ENCODE peak calls at places on chromosomes 12 and 14, in five cellular contexts. One of them, this sample, is unnamed. For H3K36me3, the result is how much of the 10 kb centered on the place peaks cover.

GRCh38 chr12:107513636-107514400 is 171.8 kb upstream of the PWP1 start:
- DNase-seq in IMR-90: no peak
- DNase-seq in mesendoderm: no peak
- DNase-seq in pancreas: no peak
- DNase-seq in effector memory CD4-positive, alpha-beta T cell: no peak
- DNase-seq in this sample: no peak

GRCh38 chr14:50812856-50813543 is 18.0 kb downstream of the NIN start:
- DNase-seq in IMR-90: no peak
- DNase-seq in mesendoderm: no peak
- DNase-seq in pancreas: no peak
- DNase-seq in effector memory CD4-positive, alpha-beta T cell: no peak
- DNase-seq in this sample: no peak

GRCh38 chr12:10559241-10559640 is 53.6 kb downstream of the EIF2S3B start:
- DNase-seq in IMR-90: no peak
- DNase-seq in mesendoderm: no peak
- DNase-seq in pancreas: no peak
- DNase-seq in effector memory CD4-positive, alpha-beta T cell: no peak
- DNase-seq in this sample: no peak

GRCh38 chr12:70876952-70877351 is 43.6 kb downstream of the PTPRR start:
- DNase-seq in IMR-90: peak
- DNase-seq in mesendoderm: peak
- DNase-seq in pancreas: no peak
- DNase-seq in effector memory CD4-positive, alpha-beta T cell: no peak
- DNase-seq in this sample: no peak

GRCh38 chr12:119179335-119180021 is 747 bp downstream of the HSPB8 start:
- DNase-seq in IMR-90: peak
- DNase-seq in mesendoderm: peak
- DNase-seq in pancreas: peak
- DNase-seq in effector memory CD4-positive, alpha-beta T cell: no peak
- DNase-seq in this sample: no peak

GRCh38 chr12:109879332-109880048 is 851 bp downstream of the GLTP start:
- DNase-seq in IMR-90: no peak
- DNase-seq in mesendoderm: peak
- DNase-seq in pancreas: no peak
- DNase-seq in effector memory CD4-positive, alpha-beta T cell: no peak
- DNase-seq in this sample: no peak

GRCh38 chr14:102046337-102047278 is 40.2 kb downstream of the HSP90AA1 start:
- DNase-seq in IMR-90: peak
- DNase-seq in mesendoderm: peak
- DNase-seq in pancreas: peak
- DNase-seq in effector memory CD4-positive, alpha-beta T cell: no peak
- DNase-seq in this sample: peak

GRCh38 chr14:93975791-93976476 is 436 bp downstream of the ASB2 start:
- DNase-seq in IMR-90: no peak
- DNase-seq in mesendoderm: peak
- DNase-seq in pancreas: no peak
- DNase-seq in effector memory CD4-positive, alpha-beta T cell: no peak
- DNase-seq in this sample: no peak

GRCh38 chr12:60225216-60226000 is 629.6 kb downstream of the SLC16A7 start:
- DNase-seq in IMR-90: no peak
- DNase-seq in mesendoderm: no peak
- DNase-seq in pancreas: no peak
- DNase-seq in effector memory CD4-positive, alpha-beta T cell: no peak
- DNase-seq in this sample: no peak

GRCh38 chr12:115571027-115571426 is 706.5 kb downstream of the MED13L start:
- DNase-seq in IMR-90: no peak
- DNase-seq in mesendoderm: no peak
- DNase-seq in pancreas: no peak
- DNase-seq in effector memory CD4-positive, alpha-beta T cell: no peak
- DNase-seq in this sample: no peak

GRCh38 chr12:56213878-56214277 is 7.8 kb downstream of the RNF41 start:
- DNase-seq in IMR-90: no peak
- DNase-seq in mesendoderm: peak
- DNase-seq in pancreas: no peak
- DNase-seq in effector memory CD4-positive, alpha-beta T cell: no peak
- DNase-seq in this sample: no peak

GRCh38 chr14:92408186-92408585 is 85.2 kb downstream of the SLC24A4 start:
- DNase-seq in IMR-90: peak
- DNase-seq in mesendoderm: peak
- DNase-seq in pancreas: no peak
- DNase-seq in effector memory CD4-positive, alpha-beta T cell: no peak
- DNase-seq in this sample: no peak

GRCh38 chr14:89720741-89721315 is 233.7 kb downstream of the EFCAB11 start:
- DNase-seq in IMR-90: no peak
- DNase-seq in mesendoderm: no peak
- DNase-seq in pancreas: peak
- DNase-seq in effector memory CD4-positive, alpha-beta T cell: peak
- DNase-seq in this sample: peak

GRCh38 chr12:121611306-121611705 is 15.0 kb upstream of the ORAI1 start:
- DNase-seq in IMR-90: no peak
- DNase-seq in mesendoderm: peak
- DNase-seq in pancreas: no peak
- DNase-seq in effector memory CD4-positive, alpha-beta T cell: no peak
- DNase-seq in this sample: no peak

GRCh38 chr12:82688035-82688501 is 1.4 kb downstream of the TMTC2 start:
- DNase-seq in IMR-90: no peak
- DNase-seq in mesendoderm: no peak
- DNase-seq in pancreas: no peak
- DNase-seq in effector memory CD4-positive, alpha-beta T cell: no peak
- DNase-seq in this sample: no peak

GRCh38 chr12:6946033-6946919 is 2.5 kb downstream of the C12orf57 start:
- DNase-seq in IMR-90: no peak
- DNase-seq in mesendoderm: peak
- DNase-seq in pancreas: peak
- DNase-seq in effector memory CD4-positive, alpha-beta T cell: peak
- DNase-seq in this sample: no peak

GRCh38 chr12:78680596-78680995 is 184.0 kb upstream of the SYT1 start:
- DNase-seq in IMR-90: no peak
- DNase-seq in mesendoderm: peak
- DNase-seq in pancreas: no peak
- DNase-seq in effector memory CD4-positive, alpha-beta T cell: no peak
- DNase-seq in this sample: no peak

GRCh38 chr12:5746496-5746895 is 198.6 kb downstream of the ANO2 start:
- DNase-seq in IMR-90: no peak
- DNase-seq in mesendoderm: no peak
- DNase-seq in pancreas: no peak
- DNase-seq in effector memory CD4-positive, alpha-beta T cell: no peak
- DNase-seq in this sample: no peak

GRCh38 chr12:115798309-115798917 is 479.1 kb downstream of the MED13L start:
- DNase-seq in IMR-90: no peak
- DNase-seq in mesendoderm: no peak
- DNase-seq in pancreas: no peak
- DNase-seq in effector memory CD4-positive, alpha-beta T cell: no peak
- DNase-seq in this sample: no peak

GRCh38 chr14:71287567-71287966 is 380.3 kb downstream of the PCNX1 start:
- DNase-seq in IMR-90: no peak
- DNase-seq in mesendoderm: no peak
- DNase-seq in pancreas: no peak
- DNase-seq in effector memory CD4-positive, alpha-beta T cell: no peak
- DNase-seq in this sample: no peak

GRCh38 chr14:56004807-56005579 is 113.2 kb upstream of the PELI2 start:
- DNase-seq in IMR-90: peak
- DNase-seq in mesendoderm: peak
- DNase-seq in pancreas: no peak
- DNase-seq in effector memory CD4-positive, alpha-beta T cell: no peak
- DNase-seq in this sample: peak

GRCh38 chr12:27711312-27711682 is 665 bp downstream of the MRPS35 start:
- DNase-seq in IMR-90: no peak
- DNase-seq in mesendoderm: peak
- DNase-seq in pancreas: no peak
- DNase-seq in effector memory CD4-positive, alpha-beta T cell: no peak
- DNase-seq in this sample: no peak

GRCh38 chr12:127607146-127607725 is 659.7 kb upstream of the TMEM132C start:
- DNase-seq in IMR-90: no peak
- DNase-seq in mesendoderm: peak
- DNase-seq in pancreas: no peak
- DNase-seq in effector memory CD4-positive, alpha-beta T cell: no peak
- DNase-seq in this sample: no peak

GRCh38 chr12:6425588-6426531 is 18.9 kb upstream of the CD27 start:
- DNase-seq in IMR-90: peak
- DNase-seq in mesendoderm: no peak
- DNase-seq in pancreas: peak
- DNase-seq in effector memory CD4-positive, alpha-beta T cell: no peak
- DNase-seq in this sample: no peak

GRCh38 chr12:103028881-103029280 is 71.4 kb downstream of the ASCL1 start:
- DNase-seq in IMR-90: no peak
- DNase-seq in mesendoderm: no peak
- DNase-seq in pancreas: no peak
- DNase-seq in effector memory CD4-positive, alpha-beta T cell: no peak
- DNase-seq in this sample: no peak

GRCh38 chr12:2039034-2039433 is 13.8 kb upstream of the CACNA1C start:
- DNase-seq in IMR-90: no peak
- DNase-seq in mesendoderm: no peak
- DNase-seq in pancreas: no peak
- DNase-seq in effector memory CD4-positive, alpha-beta T cell: no peak
- DNase-seq in this sample: no peak

GRCh38 chr12:62653304-62653703 is 186.7 kb downstream of the MON2 start:
- DNase-seq in IMR-90: no peak
- DNase-seq in mesendoderm: no peak
- DNase-seq in pancreas: no peak
- DNase-seq in effector memory CD4-positive, alpha-beta T cell: no peak
- DNase-seq in this sample: no peak
- H3K4me3 ChIP-seq in IMR-90: no peak
- H3K4me3 ChIP-seq in mesendoderm: no peak
- H3K4me3 ChIP-seq in pancreas: no peak
- H3K4me3 ChIP-seq in effector memory CD4-positive, alpha-beta T cell: no peak
- H3K4me3 ChIP-seq in this sample: no peak

GRCh38 chr12:112103758-112104504 is 4.7 kb downstream of the NAA25 start:
- DNase-seq in IMR-90: no peak
- DNase-seq in mesendoderm: peak
- DNase-seq in pancreas: no peak
- DNase-seq in effector memory CD4-positive, alpha-beta T cell: no peak
- DNase-seq in this sample: no peak
- H3K36me3 ChIP-seq in IMR-90: under half
- H3K36me3 ChIP-seq in mesendoderm: under half
- H3K36me3 ChIP-seq in pancreas: under half
- H3K36me3 ChIP-seq in effector memory CD4-positive, alpha-beta T cell: under half
- H3K36me3 ChIP-seq in this sample: under half

GRCh38 chr14:61326149-61326548 is 4.8 kb downstream of the PRKCH start:
- DNase-seq in IMR-90: no peak
- DNase-seq in mesendoderm: no peak
- DNase-seq in pancreas: no peak
- DNase-seq in effector memory CD4-positive, alpha-beta T cell: no peak
- DNase-seq in this sample: no peak

GRCh38 chr14:61322011-61322798 is 826 bp downstream of the PRKCH start:
- DNase-seq in IMR-90: no peak
- DNase-seq in mesendoderm: no peak
- DNase-seq in pancreas: peak
- DNase-seq in effector memory CD4-positive, alpha-beta T cell: peak
- DNase-seq in this sample: no peak

GRCh38 chr14:61321385-61322010 is at the start of gene PRKCH:
- DNase-seq in IMR-90: peak
- DNase-seq in mesendoderm: peak
- DNase-seq in pancreas: peak
- DNase-seq in effector memory CD4-positive, alpha-beta T cell: peak
- DNase-seq in this sample: peak

GRCh38 chr14:61322799-61323290 is 1.5 kb downstream of the PRKCH start:
- DNase-seq in IMR-90: peak
- DNase-seq in mesendoderm: no peak
- DNase-seq in pancreas: no peak
- DNase-seq in effector memory CD4-positive, alpha-beta T cell: peak
- DNase-seq in this sample: no peak

GRCh38 chr14:61323970-61324369 is 2.6 kb downstream of the PRKCH start:
- DNase-seq in IMR-90: no peak
- DNase-seq in mesendoderm: no peak
- DNase-seq in pancreas: no peak
- DNase-seq in effector memory CD4-positive, alpha-beta T cell: no peak
- DNase-seq in this sample: no peak
- H3K4me3 ChIP-seq in IMR-90: no peak
- H3K4me3 ChIP-seq in mesendoderm: no peak
- H3K4me3 ChIP-seq in pancreas: peak
- H3K4me3 ChIP-seq in effector memory CD4-positive, alpha-beta T cell: peak
- H3K4me3 ChIP-seq in this sample: no peak

GRCh38 chr14:20382526-20382925 is 30.8 kb downstream of the TEP1 start:
- DNase-seq in IMR-90: no peak
- DNase-seq in mesendoderm: no peak
- DNase-seq in pancreas: no peak
- DNase-seq in effector memory CD4-positive, alpha-beta T cell: no peak
- DNase-seq in this sample: no peak
- H3K36me3 ChIP-seq in IMR-90: half or more
- H3K36me3 ChIP-seq in mesendoderm: under half
- H3K36me3 ChIP-seq in pancreas: half or more
- H3K36me3 ChIP-seq in effector memory CD4-positive, alpha-beta T cell: half or more
- H3K36me3 ChIP-seq in this sample: half or more

This sample was measured in tibial artery.